ENCODE peak calls at places on chromosomes 16 and 17, in four cellular contexts. One of them, this sample, is unnamed.
A peak's percentile ranks its signal among the peaks of the same experiment; 100 is the strongest.

GRCh38 chr17:14301761-14302401 is 1.0 kb downstream of the HS3ST3B1 start:
- DNase-seq in heart left ventricle: peak; percentile 31
- DNase-seq in spleen: peak; percentile 93
- DNase-seq in stomach: peak; percentile 48
- DNase-seq in this sample: peak; percentile 69

GRCh38 chr17:73458191-73458590 is 146.4 kb upstream of the CDC42EP4 start:
- DNase-seq in stomach: no peak
- DNase-seq in heart left ventricle: no peak
- DNase-seq in spleen: no peak
- DNase-seq in this sample: no peak

GRCh38 chr17:29825604-29826003 is 104.4 kb downstream of the SSH2 start:
- DNase-seq in stomach: no peak
- DNase-seq in spleen: no peak
- DNase-seq in heart left ventricle: no peak
- DNase-seq in this sample: no peak

GRCh38 chr16:78624349-78624748 is 524.9 kb downstream of the WWOX start:
- DNase-seq in spleen: no peak
- DNase-seq in stomach: no peak
- DNase-seq in heart left ventricle: no peak
- DNase-seq in this sample: no peak

GRCh38 chr17:22278302-22279275 is 586.3 kb downstream of the KCNJ18 start:
- DNase-seq in heart left ventricle: no peak
- DNase-seq in spleen: peak; percentile 64
- DNase-seq in stomach: peak; percentile 20
- DNase-seq in this sample: no peak

GRCh38 chr17:76560036-76560876 is 20.4 kb downstream of the PRCD start:
- DNase-seq in stomach: no peak
- DNase-seq in heart left ventricle: no peak
- DNase-seq in spleen: no peak
- DNase-seq in this sample: peak; percentile 29

GRCh38 chr17:29145289-29146058 is 34.7 kb downstream of the MYO18A start:
- DNase-seq in stomach: peak; percentile 69
- DNase-seq in heart left ventricle: peak; percentile 75
- DNase-seq in spleen: peak; percentile 86
- DNase-seq in this sample: peak; percentile 91

GRCh38 chr17:77304746-77305473 is 164.1 kb downstream of the SEC14L1 start:
- DNase-seq in spleen: no peak
- DNase-seq in stomach: peak; percentile 51
- DNase-seq in heart left ventricle: no peak
- DNase-seq in this sample: no peak

GRCh38 chr17:45225051-45225700 is 3.5 kb downstream of the FMNL1 start:
- DNase-seq in stomach: no peak
- DNase-seq in spleen: peak; percentile 86
- DNase-seq in heart left ventricle: no peak
- DNase-seq in this sample: no peak

GRCh38 chr17:51298508-51299371 is 38.4 kb downstream of the UTP18 start:
- DNase-seq in spleen: no peak
- DNase-seq in heart left ventricle: no peak
- DNase-seq in stomach: no peak
- DNase-seq in this sample: peak; percentile 56

GRCh38 chr17:74115586-74115985 is 87.9 kb upstream of the RPL38 start:
- DNase-seq in stomach: no peak
- DNase-seq in heart left ventricle: no peak
- DNase-seq in spleen: peak; percentile 28
- DNase-seq in this sample: no peak

GRCh38 chr17:17105976-17106375 is 63.7 kb downstream of the MPRIP start:
- DNase-seq in heart left ventricle: no peak
- DNase-seq in stomach: no peak
- DNase-seq in spleen: no peak
- DNase-seq in this sample: no peak

GRCh38 chr16:77236063-77236511 is 36.9 kb downstream of the SYCE1L start:
- DNase-seq in heart left ventricle: peak; percentile 81
- DNase-seq in stomach: peak; percentile 90
- DNase-seq in spleen: peak; percentile 94
- DNase-seq in this sample: peak; percentile 85
- TF ChIP-seq POLR2A in heart left ventricle: no peak
- TF ChIP-seq POLR2A in stomach: no peak
- TF ChIP-seq POLR2A in spleen: no peak
- TF ChIP-seq POLR2A in this sample: no peak

GRCh38 chr16:1771072-1771863 is at the start of gene NME3:
- DNase-seq in heart left ventricle: peak; percentile 80
- DNase-seq in spleen: peak; percentile 95
- DNase-seq in stomach: peak; percentile 81
- DNase-seq in this sample: peak; percentile 73

GRCh38 chr16:1768061-1768766 is 3.1 kb downstream of the NME3 start:
- DNase-seq in stomach: no peak
- DNase-seq in spleen: peak; percentile 78
- DNase-seq in heart left ventricle: no peak
- DNase-seq in this sample: no peak

GRCh38 chr16:1770328-1771071 is 843 bp downstream of the NME3 start:
- DNase-seq in spleen: peak; percentile 90
- DNase-seq in stomach: peak; percentile 76
- DNase-seq in heart left ventricle: peak; percentile 71
- DNase-seq in this sample: no peak

GRCh38 chr16:1768767-1769401 is 2.5 kb downstream of the NME3 start:
- DNase-seq in heart left ventricle: no peak
- DNase-seq in stomach: no peak
- DNase-seq in spleen: peak; percentile 75
- DNase-seq in this sample: no peak

GRCh38 chr16:1769402-1770300 is 1.7 kb downstream of the NME3 start:
- DNase-seq in spleen: peak; percentile 78
- DNase-seq in heart left ventricle: no peak
- DNase-seq in stomach: no peak
- DNase-seq in this sample: no peak
- TF ChIP-seq POLR2A in spleen: no peak
- TF ChIP-seq POLR2A in heart left ventricle: no peak
- TF ChIP-seq POLR2A in stomach: no peak
- TF ChIP-seq POLR2A in this sample: no peak

GRCh38 chr16:424033-424622 is 1.3 kb upstream of the RAB11FIP3 start:
- DNase-seq in heart left ventricle: peak; percentile 78
- DNase-seq in spleen: no peak
- DNase-seq in stomach: peak; percentile 35
- DNase-seq in this sample: peak; percentile 48
- TF ChIP-seq POLR2A in heart left ventricle: no peak
- TF ChIP-seq POLR2A in spleen: no peak
- TF ChIP-seq POLR2A in stomach: no peak
- TF ChIP-seq POLR2A in this sample: no peak

GRCh38 chr17:19975601-19976000 is 2.0 kb downstream of the AKAP10 start:
- DNase-seq in stomach: no peak
- DNase-seq in heart left ventricle: no peak
- DNase-seq in spleen: no peak
- DNase-seq in this sample: no peak

GRCh38 chr17:19978803-19979202 is 1.2 kb upstream of the AKAP10 start:
- DNase-seq in stomach: no peak
- DNase-seq in spleen: no peak
- DNase-seq in heart left ventricle: no peak
- DNase-seq in this sample: peak; percentile 64

GRCh38 chr17:19979917-19980770 is 2.5 kb upstream of the AKAP10 start:
- DNase-seq in heart left ventricle: peak; percentile 22
- DNase-seq in spleen: peak; percentile 86
- DNase-seq in stomach: no peak
- DNase-seq in this sample: peak; percentile 39

GRCh38 chr17:19977360-19978205 is at the start of gene AKAP10:
- DNase-seq in heart left ventricle: peak; percentile 95
- DNase-seq in stomach: peak; percentile 95
- DNase-seq in spleen: peak; percentile 99
- DNase-seq in this sample: peak; percentile 97

DNA sequence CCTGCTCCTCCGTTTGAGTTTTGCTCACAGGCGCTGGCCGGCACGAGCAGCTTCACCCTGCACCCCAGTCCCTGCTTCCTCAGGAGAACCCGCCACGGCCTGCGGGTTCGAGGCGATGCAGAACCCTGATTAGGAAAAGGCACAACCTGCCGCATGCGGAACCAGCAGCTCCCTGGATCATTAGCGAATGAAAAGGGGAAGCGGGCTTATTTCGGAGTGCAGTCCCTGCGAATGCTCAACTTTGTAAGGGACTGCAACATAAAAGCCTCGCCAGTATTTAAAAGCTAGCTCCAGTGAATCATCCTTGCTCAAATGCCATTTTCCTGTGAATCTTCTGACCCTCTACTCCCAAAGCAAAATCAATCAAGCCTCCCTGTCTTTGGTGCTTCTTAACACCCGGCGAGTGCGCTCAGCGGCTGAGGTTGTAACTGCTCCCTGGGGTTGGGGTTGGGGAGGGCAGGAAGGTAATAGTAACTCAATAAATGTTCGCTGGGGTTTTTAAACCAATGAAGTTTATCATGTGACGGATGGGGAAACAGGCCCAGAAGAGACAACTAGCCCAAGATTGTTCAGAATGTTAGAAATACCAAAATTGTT is 676 bp upstream of the AKAP10 start:
- DNase-seq in stomach: no peak
- DNase-seq in heart left ventricle: no peak
- DNase-seq in spleen: peak; percentile 84
- DNase-seq in this sample: peak; percentile 91
- TF ChIP-seq POLR2A in stomach: no peak
- TF ChIP-seq POLR2A in heart left ventricle: no peak
- TF ChIP-seq POLR2A in spleen: no peak
- TF ChIP-seq POLR2A in this sample: no peak

DNA sequence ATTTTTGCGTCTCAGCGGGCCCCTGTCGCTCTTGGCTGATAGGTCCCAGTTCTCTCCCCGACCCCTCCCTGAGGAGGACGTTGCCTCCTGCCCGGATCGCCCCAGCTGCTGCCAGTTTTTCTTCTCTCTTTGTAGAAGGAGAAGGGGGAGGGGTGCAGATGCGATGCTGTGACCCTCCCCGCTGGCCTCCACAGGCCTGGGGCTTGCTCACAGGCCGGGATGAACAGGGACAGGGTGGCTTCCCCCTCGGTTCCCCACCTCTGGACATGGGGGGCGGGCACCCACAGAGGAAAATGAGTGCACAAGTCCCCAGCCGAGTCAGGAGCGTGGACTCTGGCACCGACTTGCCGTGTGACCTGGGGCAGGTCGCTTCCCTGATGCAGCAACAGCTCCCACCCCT is 53.5 kb upstream of the ZC3H18 start:
- DNase-seq in spleen: no peak
- DNase-seq in heart left ventricle: no peak
- DNase-seq in stomach: no peak
- DNase-seq in this sample: no peak
- TF ChIP-seq POLR2A in spleen: no peak
- TF ChIP-seq POLR2A in heart left ventricle: no peak
- TF ChIP-seq POLR2A in stomach: no peak
- TF ChIP-seq POLR2A in this sample: no peak

DNA sequence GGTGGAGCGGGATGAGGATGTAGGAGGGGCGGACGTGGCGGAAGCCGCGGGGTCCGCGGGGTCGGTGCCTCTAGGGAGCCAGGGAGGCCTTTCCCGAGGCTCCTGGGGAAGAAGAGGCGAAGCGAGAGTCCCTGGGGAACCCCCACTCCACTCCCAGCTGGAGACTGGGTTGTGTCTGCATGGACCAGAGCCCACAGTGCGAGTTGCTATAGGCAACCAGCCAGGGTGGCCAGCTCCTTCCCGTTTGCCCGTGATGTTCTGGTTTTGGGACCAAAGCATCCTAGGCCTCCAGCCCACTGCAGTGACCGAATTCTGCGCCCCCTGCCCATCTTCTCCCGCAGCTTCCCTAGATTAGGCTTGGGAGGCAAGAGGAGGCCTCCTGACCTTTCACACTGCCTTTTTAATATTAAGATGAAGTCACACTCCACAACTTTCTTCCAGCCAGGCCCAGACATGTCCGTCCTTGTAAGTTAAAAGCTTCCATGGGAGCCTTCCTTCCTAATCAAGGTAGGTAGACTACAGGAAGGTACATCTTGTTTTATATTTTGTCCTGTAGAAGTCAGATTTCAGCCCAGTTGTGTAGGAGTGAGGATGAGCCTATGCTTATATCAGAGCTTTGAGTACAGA is 469 bp downstream of the AMZ2 start:
- DNase-seq in spleen: no peak
- DNase-seq in stomach: peak; percentile 49
- DNase-seq in heart left ventricle: no peak
- DNase-seq in this sample: no peak
- TF ChIP-seq POLR2A in spleen: no peak
- TF ChIP-seq POLR2A in stomach: no peak
- TF ChIP-seq POLR2A in heart left ventricle: no peak
- TF ChIP-seq POLR2A in this sample: no peak